ENCODE peak calls at places on chromosomes 11 and 22, in four cellular contexts. R is fibroblast of lung, A is spleen, L is hippocampal formation. U is an unnamed sample.

GRCh38 chr11:44611687-44612437 is 46.4 kb downstream of the CD82 start:
- DNase-seq in A (peak; percentile 90), R (peak; percentile 39), L (no peak), U (no peak)

GRCh38 chr22:28976588-28976987 is 85.0 kb downstream of the C22orf31 start:
- DNase-seq in R (peak; percentile 88), L (peak; percentile 29), A (no peak), U (no peak)

GRCh38 chr11:26537341-26537740 is 34.7 kb downstream of the MUC15 start:
- DNase-seq in R (no peak), L (no peak), A (no peak), U (no peak)

GRCh38 chr22:40240671-40241070 is 62.9 kb downstream of the TNRC6B start:
- DNase-seq in R (no peak), L (no peak), A (no peak), U (no peak)

GRCh38 chr22:50531546-50532352 is 1.9 kb upstream of the TYMP start:
- DNase-seq in R (peak; percentile 54), L (no peak), A (peak; percentile 96), U (no peak)

GRCh38 chr11:120526241-120526640 is 14.7 kb downstream of the GRIK4 start:
- DNase-seq in A (peak; percentile 53), L (no peak), R (no peak), U (no peak)

GRCh38 chr22:26906464-26906863 is 249.1 kb downstream of the MIAT start:
- DNase-seq in L (no peak), A (no peak), R (no peak), U (no peak)

GRCh38 chr11:33557201-33557600 is 143.4 kb downstream of the C11orf91 start:
- DNase-seq in R (peak; percentile 94), L (no peak), A (no peak), U (no peak)

GRCh38 chr11:74460065-74460464 is 7.3 kb downstream of the KCNE3 start:
- DNase-seq in L (no peak), A (no peak), R (no peak), U (no peak)

GRCh38 chr11:8262552-8263108 is 1.0 kb downstream of the LMO1 start:
- DNase-seq in R (peak; percentile 79), L (no peak), A (peak; percentile 78), U (no peak)

GRCh38 chr22:46547883-46548244 is 10.4 kb upstream of the CELSR1 start:
- DNase-seq in A (peak; percentile 72), L (no peak), R (peak; percentile 90), U (no peak)